ENCODE peak calls at places on chromosomes 5 and 9, in ten cellular contexts. U is iPS DF 6.9, T is sigmoid colon, J is OCI-LY7, W is neuronal stem cell, R is Peyer's patch, S is aorta, Q is right cardiac atrium, A is GM23248, C is psoas muscle. G is an unnamed sample. For H3K4me1, the result is how much of the 10 kb centered on the place peaks cover.

GRCh38 chr9:79812507-79813261 is 240.9 kb downstream of the TLE4 start:
- DNase-seq in C (no peak), A (peak), R (no peak), Q (no peak), S (no peak), T (no peak), U (no peak), J (peak), W (no peak), G (no peak)

GRCh38 chr5:157446077-157446930 is 13.7 kb upstream of the NIPAL4 start:
- DNase-seq in W (no peak), J (no peak), U (no peak), C (no peak), R (no peak), T (no peak), Q (no peak), S (no peak), A (no peak), G (no peak)

GRCh38 chr9:18673179-18673578 is 199.2 kb downstream of the ADAMTSL1 start:
- DNase-seq in T (no peak), J (no peak), Q (no peak), U (no peak), C (no peak), A (no peak), S (no peak), R (no peak), W (no peak), G (no peak)

GRCh38 chr9:132241840-132242620 is 80.2 kb downstream of the NTNG2 start:
- DNase-seq in R (no peak), C (no peak), S (peak), W (no peak), U (no peak), Q (no peak), A (no peak), T (no peak), J (peak), G (no peak)

GRCh38 chr5:56190500-56190899 is 42.6 kb downstream of the ANKRD55 start:
- DNase-seq in C (peak), Q (peak), A (peak), J (no peak), T (peak), U (no peak), W (no peak), R (no peak), S (no peak), G (no peak)

GRCh38 chr5:112787261-112787660 is 49.6 kb downstream of the APC start:
- DNase-seq in R (no peak), Q (no peak), U (no peak), C (no peak), W (no peak), S (no peak), A (peak), T (no peak), J (no peak), G (no peak)

GRCh38 chr9:87194471-87194870 is 247.2 kb upstream of the GAS1 start:
- DNase-seq in A (peak), Q (no peak), C (no peak), R (no peak), J (no peak), U (no peak), W (no peak), S (no peak), T (no peak), G (no peak)

GRCh38 chr5:39580702-39581498 is 156.1 kb upstream of the DAB2 start:
- DNase-seq in T (no peak), J (no peak), S (no peak), U (no peak), C (no peak), R (no peak), A (peak), Q (no peak), W (no peak), G (no peak)

GRCh38 chr9:92790542-92791527 is 26.2 kb upstream of the BICD2 start:
- DNase-seq in W (peak), A (peak), S (peak), Q (peak), U (peak), R (peak), C (peak), J (peak), T (peak), G (peak)

GRCh38 chr9:69822091-69822750 is 1.6 kb downstream of the CFAP95 start:
- DNase-seq in C (no peak), T (no peak), U (no peak), R (no peak), Q (no peak), S (no peak), W (no peak), J (no peak), A (peak), G (no peak)

GRCh38 chr5:120151825-120152224 is 312.3 kb upstream of the PRR16 start:
- DNase-seq in Q (no peak), W (no peak), C (no peak), J (no peak), U (no peak), A (no peak), R (no peak), S (no peak), T (no peak), G (no peak)

GRCh38 chr9:37904647-37905505 is 949 bp upstream of the SLC25A51 start:
- DNase-seq in R (peak), T (peak), Q (no peak), A (peak), C (no peak), J (no peak), U (no peak), S (no peak), W (no peak), G (no peak)

GRCh38 chr9:98430535-98430934 is 175.1 kb upstream of the TBC1D2 start:
- DNase-seq in T (no peak), U (no peak), R (no peak), J (no peak), C (no peak), W (no peak), S (no peak), Q (peak), A (peak), G (no peak)

GRCh38 chr9:87395804-87396458 is 101.7 kb upstream of the DAPK1 start:
- DNase-seq in Q (no peak), A (no peak), U (no peak), J (no peak), T (no peak), R (no peak), C (no peak), S (no peak), W (no peak), G (no peak)

GRCh38 chr9:134390537-134390936 is 64.3 kb downstream of the RXRA start:
- DNase-seq in Q (no peak), A (no peak), S (no peak), C (no peak), T (no peak), U (no peak), J (no peak), W (no peak), R (no peak), G (no peak)

GRCh38 chr5:177303121-177303924 is at the start of the genes PRELID1 and RAB24:
- DNase-seq in U (no peak), A (peak), W (peak), C (peak), J (peak), Q (peak), S (peak), T (peak), R (peak), G (peak)

GRCh38 chr5:133294380-133294779 is 242.6 kb downstream of the HSPA4 start:
- DNase-seq in Q (no peak), C (no peak), R (no peak), J (no peak), A (no peak), S (no peak), U (no peak), W (no peak), T (no peak), G (no peak)

GRCh38 chr5:109218767-109219166 is 191.0 kb downstream of the PJA2 start:
- DNase-seq in Q (no peak), A (no peak), U (no peak), T (no peak), C (no peak), R (no peak), J (no peak), W (no peak), S (no peak), G (no peak)

GRCh38 chr9:77177894-77178794 is 810 bp downstream of the VPS13A start:
- DNase-seq in A (peak), Q (peak), T (peak), U (no peak), W (peak), C (peak), S (peak), J (peak), R (peak), G (no peak)

GRCh38 chr5:34002629-34003328 is 5.1 kb downstream of the AMACR start:
- DNase-seq in C (no peak), T (no peak), U (no peak), R (no peak), Q (no peak), A (no peak), J (no peak), W (peak), S (no peak), G (no peak)

GRCh38 chr5:505946-506555 is 18.2 kb downstream of the SLC9A3 start:
- DNase-seq in T (no peak), Q (no peak), J (no peak), U (no peak), A (no peak), S (no peak), R (peak), C (no peak), W (no peak), G (no peak)

GRCh38 chr9:86866739-86867138 is 80.6 kb downstream of the GAS1 start:
- DNase-seq in J (no peak), R (no peak), U (no peak), A (no peak), W (no peak), Q (no peak), S (no peak), T (no peak), C (no peak), G (no peak)

GRCh38 chr9:71285191-71285656 is 163.8 kb upstream of the TRPM3 start:
- DNase-seq in C (no peak), R (no peak), Q (no peak), T (no peak), A (peak), W (peak), S (no peak), J (peak), U (peak), G (no peak)

GRCh38 chr9:13429271-13429670 is 149.8 kb upstream of the MPDZ start:
- DNase-seq in J (no peak), T (no peak), S (no peak), U (no peak), R (no peak), Q (no peak), W (no peak), A (no peak), C (no peak), G (no peak)

GRCh38 chr5:36444582-36444999 is 142.9 kb upstream of the RANBP3L start:
- DNase-seq in Q (peak), A (peak), U (no peak), T (no peak), R (no peak), S (no peak), J (no peak), C (peak), W (no peak), G (no peak)

GRCh38 chr5:138372653-138373052 is 20.2 kb downstream of the KDM3B start:
- DNase-seq in U (no peak), J (no peak), T (no peak), S (no peak), W (no peak), Q (no peak), A (no peak), R (no peak), C (no peak), G (no peak)

GRCh38 chr9:14310247-14310646 is 3.7 kb downstream of the NFIB start:
- DNase-seq in A (no peak), C (no peak), R (no peak), Q (no peak), W (no peak), J (no peak), T (no peak), S (no peak), U (no peak), G (no peak)

GRCh38 chr9:137315581-137316011 is 13.5 kb upstream of the NRARP start:
- DNase-seq in Q (no peak), U (no peak), C (no peak), J (no peak), R (no peak), W (no peak), T (no peak), A (no peak), S (no peak), G (no peak)

GRCh38 chr9:80378669-80379293 is 807.0 kb downstream of the TLE4 start:
- DNase-seq in J (no peak), A (no peak), Q (no peak), C (no peak), W (no peak), S (no peak), T (no peak), U (no peak), R (no peak), G (no peak)

GRCh38 chr9:30197954-30198353 is 2186.5 kb upstream of the ACO1 start:
- DNase-seq in U (no peak), A (no peak), Q (no peak), R (no peak), T (no peak), J (peak), W (no peak), S (no peak), C (no peak), G (no peak)

GRCh38 chr9:133584167-133584558 is 25.0 kb downstream of the FAM163B start:
- DNase-seq in J (peak), C (no peak), Q (peak), A (no peak), U (no peak), R (no peak), S (no peak), T (no peak), W (no peak), G (no peak)

GRCh38 chr5:95730011-95730700 is 980 bp upstream of the RHOBTB3 start:
- DNase-seq in T (no peak), J (no peak), S (no peak), A (peak), C (no peak), R (no peak), W (no peak), Q (no peak), U (no peak), G (no peak)
- H3K27ac ChIP-seq in T (peak), J (no peak), S (no peak), A (peak), C (peak), R (peak), W (no peak), Q (no peak), U (no peak), G (peak)

GRCh38 chr5:14337603-14338002 is 194.5 kb downstream of the TRIO start:
- DNase-seq in J (no peak), R (no peak), A (no peak), T (no peak), Q (no peak), C (no peak), U (no peak), S (peak), W (no peak), G (no peak)
- H3K4me1 ChIP-seq in J (under half), R (under half), A (under half), T (under half), Q (under half), C (under half), U (under half), S (under half), W (under half), G (under half)

GRCh38 chr5:74865293-74865798 is 841 bp downstream of the FAM169A start:
- DNase-seq in S (no peak), A (no peak), R (no peak), Q (no peak), J (no peak), W (no peak), C (no peak), U (no peak), T (no peak), G (no peak)
- H3K27ac ChIP-seq in S (no peak), A (no peak), R (no peak), Q (no peak), J (no peak), W (peak), C (no peak), U (no peak), T (no peak), G (no peak)

DNA sequence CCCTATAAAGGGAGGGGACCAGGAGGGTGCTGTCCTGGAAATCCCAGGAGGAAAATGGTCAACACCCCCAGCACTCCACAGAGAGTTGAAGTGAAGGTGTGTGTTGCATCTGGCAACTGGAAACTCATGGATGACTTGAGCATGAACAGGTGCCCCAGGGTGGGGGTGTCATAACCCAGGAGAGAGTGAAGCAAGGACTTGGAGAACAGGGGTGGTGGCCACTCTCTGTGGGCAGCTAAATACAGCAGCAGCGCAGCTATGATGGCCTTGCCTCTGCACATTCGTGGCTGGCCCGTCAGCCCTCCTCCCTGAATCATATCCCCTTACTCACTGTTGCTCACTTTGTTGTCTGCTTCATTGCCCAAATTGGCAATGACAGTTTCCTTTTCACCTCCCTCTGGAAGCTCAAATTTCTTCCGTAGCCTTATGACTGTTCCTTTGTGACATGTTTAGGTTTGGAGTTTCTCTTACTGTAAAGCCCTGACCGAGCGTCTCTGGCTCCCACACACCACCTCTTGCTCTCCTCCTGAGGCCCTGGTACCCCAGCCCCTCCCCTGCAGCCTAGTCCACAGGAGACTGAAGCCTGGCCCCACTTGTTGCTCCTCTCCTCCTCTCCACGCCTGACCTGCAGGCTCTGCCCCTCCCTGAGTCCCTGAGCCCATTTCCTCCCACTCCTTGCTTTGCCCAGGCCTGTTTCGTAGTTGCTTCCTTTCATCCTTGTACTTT is 185.8 kb downstream of the CD180 start:
- DNase-seq in T (peak), A (peak), U (no peak), Q (no peak), S (peak), W (no peak), J (no peak), C (peak), R (no peak), G (no peak)
- H3K4me1 ChIP-seq in T (under half), A (under half), U (under half), Q (under half), S (under half), W (under half), J (under half), C (half or more), R (under half), G (half or more)

DNA sequence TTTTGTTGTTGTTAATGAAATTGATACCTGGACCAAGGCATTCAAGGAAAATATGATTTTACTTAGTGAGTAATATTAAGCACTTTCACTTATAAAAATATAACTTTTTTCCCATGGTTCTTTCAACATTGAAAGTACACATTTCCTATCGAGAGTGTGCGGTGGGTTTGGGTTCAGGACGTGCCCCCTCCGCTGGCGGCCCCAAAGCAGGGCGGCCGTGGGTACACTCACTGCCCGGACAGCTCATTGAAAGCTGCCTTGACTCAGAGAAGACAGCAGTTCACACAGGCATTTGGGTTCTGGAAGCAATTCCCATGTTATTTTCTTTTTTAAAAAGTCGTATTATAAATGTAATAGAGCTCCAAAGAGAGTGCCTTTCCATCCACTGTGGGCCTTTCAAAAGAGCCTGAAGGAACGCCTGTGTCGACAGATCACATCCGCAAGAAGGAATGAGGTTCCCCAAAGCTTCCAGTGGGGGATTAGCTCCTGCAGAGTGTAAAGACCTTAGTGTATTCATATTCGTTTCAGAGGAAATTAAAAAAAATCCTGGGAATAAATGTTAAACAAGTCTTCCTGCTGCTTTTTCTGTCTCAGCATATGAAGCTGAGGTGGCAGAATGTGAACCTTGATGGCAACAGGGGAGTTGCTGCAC is 74.3 kb downstream of the PRDM6 start:
- DNase-seq in C (no peak), W (no peak), U (no peak), R (no peak), S (no peak), J (no peak), Q (no peak), A (no peak), T (no peak), G (no peak)
- H3K27ac ChIP-seq in C (no peak), W (no peak), U (no peak), R (no peak), S (peak), J (no peak), Q (no peak), A (no peak), T (peak), G (no peak)

GRCh38 chr5:143064207-143064606 is 294.0 kb downstream of the ARHGAP26 start:
- DNase-seq in T (no peak), C (no peak), S (no peak), A (peak), Q (no peak), R (no peak), W (no peak), J (no peak), U (no peak), G (no peak)
- H3K4me1 ChIP-seq in T (under half), C (half or more), S (under half), A (half or more), Q (under half), R (under half), W (under half), J (under half), U (under half), G (half or more)

DNA sequence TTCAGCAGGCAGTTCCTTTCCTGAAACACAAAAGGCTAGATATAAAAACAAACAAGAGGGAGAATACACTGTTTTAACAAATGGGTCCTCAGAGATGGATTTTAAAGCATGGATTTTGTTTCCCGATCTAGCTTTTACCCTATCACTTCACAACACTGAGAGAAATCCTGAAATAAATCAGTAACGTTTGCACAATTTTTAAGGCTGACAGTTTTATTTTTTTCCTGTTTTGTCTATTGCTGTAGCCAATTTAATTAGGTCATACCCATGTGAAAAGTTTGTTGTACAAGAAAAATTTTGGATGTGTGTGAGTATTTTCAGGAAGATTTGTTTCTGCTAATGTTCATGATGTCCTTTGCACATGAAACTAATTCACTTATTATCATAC is 237.9 kb downstream of the ARRDC3 start:
- DNase-seq in Q (no peak), A (no peak), C (no peak), J (no peak), S (no peak), W (no peak), U (no peak), R (no peak), T (no peak), G (no peak)
- H3K27ac ChIP-seq in Q (no peak), A (no peak), C (peak), J (no peak), S (no peak), W (no peak), U (no peak), R (no peak), T (peak), G (peak)

GRCh38 chr5:88826959-88827585 is 55.9 kb downstream of the MEF2C start:
- DNase-seq in C (no peak), W (no peak), U (no peak), Q (peak), J (peak), S (no peak), A (peak), T (peak), R (no peak), G (no peak)

GRCh38 chr5:88824141-88824540 is 58.8 kb downstream of the MEF2C start:
- DNase-seq in A (no peak), R (no peak), C (no peak), S (no peak), T (no peak), W (no peak), J (no peak), Q (no peak), U (no peak), G (no peak)

GRCh38 chr5:88827997-88828396 is 55.0 kb downstream of the MEF2C start:
- DNase-seq in R (no peak), J (no peak), S (no peak), T (no peak), C (no peak), U (no peak), Q (no peak), W (no peak), A (peak), G (no peak)

GRCh38 chr5:88824892-88825781 is 57.8 kb downstream of the MEF2C start:
- DNase-seq in U (no peak), W (no peak), T (no peak), S (no peak), Q (no peak), J (no peak), A (peak), C (no peak), R (no peak), G (no peak)

DNA sequence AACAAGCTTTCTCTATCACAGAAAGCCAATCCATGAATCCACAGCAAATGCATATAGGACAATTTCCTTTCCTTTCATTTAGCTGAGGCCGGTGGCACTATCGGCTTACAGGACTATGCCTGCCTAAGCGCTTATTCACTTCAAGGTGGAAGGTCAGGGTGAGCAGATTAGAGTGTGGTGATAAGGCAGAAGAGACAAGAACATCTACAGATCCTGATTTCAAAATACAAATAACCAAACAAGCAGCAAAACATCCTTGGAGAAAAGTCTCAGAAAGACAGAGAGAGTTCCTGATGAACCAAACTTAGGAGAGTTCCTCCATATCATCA is 57.2 kb downstream of the MEF2C start:
- DNase-seq in A (no peak), W (no peak), R (no peak), U (no peak), C (no peak), S (no peak), Q (no peak), T (no peak), J (no peak), G (no peak)
- H3K4me1 ChIP-seq in A (half or more), W (under half), R (under half), U (under half), C (half or more), S (under half), Q (under half), T (under half), J (half or more), G (half or more)

G was measured in esophagus muscularis mucosa.